ENCODE peak calls at places on chromosome 4, in six cellular contexts. N is hepatocyte, L is Panc1, H is lower lobe of right lung, V is NB4, J is AG04450. U is an unnamed sample.

GRCh38 chr4:38757945-38758344 is 24.8 kb downstream of the TLR10 start:
- DNase-seq in J (no peak), V (peak), H (no peak), N (peak), L (no peak), U (no peak)

GRCh38 chr4:74056114-74056857 is 17.8 kb upstream of the CXCL3 start:
- DNase-seq in V (peak), L (no peak), J (no peak), H (no peak), N (no peak), U (no peak)

GRCh38 chr4:121724671-121725070 is 27.9 kb upstream of the ANXA5 start:
- DNase-seq in H (no peak), J (no peak), L (no peak), V (no peak), N (no peak), U (no peak)

GRCh38 chr4:26321326-26322276 is 787 bp downstream of the RBPJ start:
- DNase-seq in V (peak), N (peak), L (no peak), H (peak), J (no peak), U (no peak)

GRCh38 chr4:19074061-19074460 is 1052.5 kb upstream of the LCORL start:
- DNase-seq in H (no peak), J (no peak), V (no peak), L (no peak), N (no peak), U (no peak)

GRCh38 chr4:681736-682451 is 7.1 kb downstream of the SLC49A3 start:
- DNase-seq in N (peak), J (no peak), H (peak), V (no peak), L (no peak), U (no peak)

GRCh38 chr4:177107288-177107901 is 202.3 kb upstream of the NEIL3 start:
- DNase-seq in J (no peak), N (no peak), H (no peak), L (no peak), V (no peak), U (no peak)

GRCh38 chr4:26431461-26432165 is 58.7 kb downstream of the CCKAR start:
- DNase-seq in J (no peak), V (no peak), N (no peak), L (no peak), H (no peak), U (no peak)

GRCh38 chr4:828641-829271 is 2.8 kb upstream of the CPLX1 start:
- DNase-seq in N (no peak), V (no peak), H (peak), L (no peak), J (no peak), U (no peak)

GRCh38 chr4:126106658-126107057 is 791.9 kb downstream of the FAT4 start:
- DNase-seq in L (no peak), H (no peak), N (no peak), J (no peak), V (peak), U (no peak)

GRCh38 chr4:15352508-15352907 is 75.3 kb upstream of the C1QTNF7 start:
- DNase-seq in J (no peak), V (no peak), N (no peak), L (no peak), H (no peak), U (no peak)

GRCh38 chr4:69098470-69098869 is 2.2 kb downstream of the UGT2B7 start:
- DNase-seq in V (no peak), J (no peak), H (no peak), N (no peak), L (no peak), U (no peak)

GRCh38 chr4:127708985-127709384 is 21.2 kb upstream of the SLC25A31 start:
- DNase-seq in J (peak), N (peak), V (no peak), L (no peak), H (no peak), U (no peak)

GRCh38 chr4:78706302-78706701 is 69.8 kb upstream of the BMP2K start:
- DNase-seq in N (peak), J (no peak), V (no peak), H (no peak), L (no peak), U (no peak)

GRCh38 chr4:121062466-121062975 is 9.8 kb downstream of the NDNF start:
- DNase-seq in J (no peak), N (no peak), H (no peak), V (peak), L (no peak), U (no peak)

GRCh38 chr4:54473077-54473545 is 184.6 kb upstream of the KIT start:
- DNase-seq in H (no peak), N (peak), V (no peak), L (no peak), J (no peak), U (no peak)

GRCh38 chr4:187387709-187388108 is 607.9 kb upstream of the ZFP42 start:
- DNase-seq in N (peak), V (no peak), H (no peak), J (no peak), L (no peak), U (no peak)

GRCh38 chr4:76809594-76810305 is 88.2 kb downstream of the SOWAHB start:
- DNase-seq in J (no peak), H (no peak), N (no peak), L (no peak), V (no peak), U (no peak)

GRCh38 chr4:119664168-119664907 is 35.7 kb upstream of the PDE5A start:
- DNase-seq in H (no peak), V (no peak), L (no peak), J (no peak), N (no peak), U (no peak)

GRCh38 chr4:119666653-119667091 is 38.1 kb upstream of the PDE5A start:
- DNase-seq in L (no peak), V (no peak), J (no peak), N (no peak), H (no peak), U (no peak)

GRCh38 chr4:119665718-119666117 is 37.1 kb upstream of the PDE5A start:
- DNase-seq in L (no peak), V (no peak), H (no peak), N (no peak), J (no peak), U (no peak)

GRCh38 chr4:119661231-119661630 is 32.6 kb upstream of the PDE5A start:
- DNase-seq in V (no peak), J (no peak), L (no peak), N (no peak), H (no peak), U (no peak)

GRCh38 chr4:119663160-119663788 is 34.7 kb upstream of the PDE5A start:
- DNase-seq in J (no peak), N (no peak), L (no peak), H (no peak), V (no peak), U (no peak)
- H3K4me3 ChIP-seq in J (peak), N (no peak), L (peak), H (peak), V (no peak), U (no peak)

GRCh38 chr4:37687666-37688065 is 1.5 kb upstream of the RELL1 start:
- DNase-seq in J (no peak), V (no peak), H (no peak), L (no peak), N (no peak), U (no peak)

GRCh38 chr4:37685211-37685725 is 908 bp downstream of the RELL1 start:
- DNase-seq in L (no peak), J (peak), H (no peak), N (peak), V (peak), U (no peak)

GRCh38 chr4:37686373-37687174 is at the start of gene RELL1:
- DNase-seq in J (peak), L (peak), N (peak), V (peak), H (peak), U (peak)

GRCh38 chr4:37685726-37686372 is 327 bp downstream of the RELL1 start:
- DNase-seq in N (peak), V (peak), L (no peak), J (no peak), H (no peak), U (no peak)

GRCh38 chr4:37687175-37687525 is 974 bp upstream of the RELL1 start:
- DNase-seq in L (no peak), J (no peak), H (no peak), V (peak), N (no peak), U (no peak)
- H3K4me3 ChIP-seq in L (peak), J (peak), H (peak), V (peak), N (no peak), U (peak)

GRCh38 chr4:82886145-82886942 is 4.6 kb downstream of the SEC31A start:
- DNase-seq in L (no peak), J (no peak), H (no peak), V (no peak), N (peak), U (no peak)
- H3K4me3 ChIP-seq in L (no peak), J (peak), H (no peak), V (no peak), N (peak), U (no peak)

GRCh38 chr4:47703008-47703407 is 134.9 kb downstream of the CORIN start:
- DNase-seq in L (no peak), H (no peak), N (no peak), V (no peak), J (no peak), U (no peak)

GRCh38 chr4:47696823-47697222 is 141.0 kb downstream of the CORIN start:
- DNase-seq in L (no peak), J (no peak), H (no peak), N (no peak), V (no peak), U (no peak)

GRCh38 chr4:47701286-47701685 is 136.6 kb downstream of the CORIN start:
- DNase-seq in V (no peak), H (no peak), N (no peak), J (no peak), L (no peak), U (no peak)

GRCh38 chr4:47694322-47694721 is 143.5 kb downstream of the CORIN start:
- DNase-seq in J (no peak), V (no peak), N (no peak), L (no peak), H (no peak), U (no peak)

GRCh38 chr4:47698837-47699236 is 139.0 kb downstream of the CORIN start:
- DNase-seq in V (no peak), N (no peak), J (no peak), L (no peak), H (no peak), U (no peak)
- H3K4me3 ChIP-seq in V (no peak), N (no peak), J (no peak), L (no peak), H (no peak), U (no peak)

GRCh38 chr4:17812801-17813200 is 2.0 kb downstream of the NCAPG start:
- DNase-seq in V (no peak), J (no peak), L (no peak), N (no peak), H (no peak), U (no peak)
- H3K4me3 ChIP-seq in V (peak), J (peak), L (peak), N (no peak), H (no peak), U (peak)

GRCh38 chr4:176064539-176064938 is 1.1 kb upstream of the WDR17 start:
- DNase-seq in H (no peak), V (no peak), L (no peak), J (no peak), N (no peak), U (no peak)
- H3K4me3 ChIP-seq in H (no peak), V (no peak), L (no peak), J (no peak), N (no peak), U (no peak)

GRCh38 chr4:86592553-86593249 is 1.4 kb upstream of the PTPN13 start:
- DNase-seq in H (no peak), J (no peak), N (no peak), L (no peak), V (no peak), U (no peak)
- H3K4me3 ChIP-seq in H (peak), J (no peak), N (no peak), L (peak), V (peak), U (no peak)

GRCh38 chr4:140611854-140612253 is 43.1 kb upstream of the UCP1 start:
- DNase-seq in N (peak), L (no peak), V (no peak), H (no peak), J (no peak), U (no peak)
- H3K4me3 ChIP-seq in N (no peak), L (no peak), V (no peak), H (no peak), J (no peak), U (no peak)

GRCh38 chr4:5893591-5893990 is 705 bp upstream of the CRMP1 start:
- DNase-seq in L (no peak), N (no peak), J (no peak), H (no peak), V (no peak), U (no peak)

GRCh38 chr4:5892321-5893012 is 419 bp downstream of the CRMP1 start:
- DNase-seq in L (no peak), N (no peak), V (no peak), H (no peak), J (no peak), U (no peak)

GRCh38 chr4:5894266-5894665 is 1.4 kb upstream of the CRMP1 start:
- DNase-seq in V (no peak), J (no peak), L (no peak), N (no peak), H (no peak), U (no peak)

GRCh38 chr4:5891563-5892320 is 1.1 kb downstream of the CRMP1 start:
- DNase-seq in L (no peak), H (no peak), J (no peak), N (no peak), V (no peak), U (no peak)

GRCh38 chr4:5893013-5893580 is at the start of gene CRMP1:
- DNase-seq in N (peak), H (no peak), V (no peak), J (no peak), L (no peak), U (no peak)
- H3K4me3 ChIP-seq in N (no peak), H (peak), V (no peak), J (no peak), L (no peak), U (no peak)